ENCODE peak calls at places on chromosome 21, in seven cellular contexts. One of them, this sample, is unnamed.

GRCh38 chr21:39696620-39697019 is 48.4 kb upstream of the IGSF5 start:
- DNase-seq in T-helper 2 cell: no peak
- DNase-seq in memory B cell: no peak
- DNase-seq in caudate nucleus: no peak
- DNase-seq in NCI-H2107: no peak
- DNase-seq in heart right ventricle: no peak
- DNase-seq in stimulated activated CD8-positive, alpha-beta memory T cell treated with anti-CD3 and anti-CD28 coated beads, Interleukin-15, amount 100 ng/mL, for 24 hours: no peak
- DNase-seq in this sample: no peak

GRCh38 chr21:36725793-36726386 is 27.0 kb downstream of the SIM2 start:
- DNase-seq in T-helper 2 cell: no peak
- DNase-seq in memory B cell: no peak
- DNase-seq in caudate nucleus: no peak
- DNase-seq in NCI-H2107: no peak
- DNase-seq in heart right ventricle: no peak
- DNase-seq in stimulated activated CD8-positive, alpha-beta memory T cell treated with anti-CD3 and anti-CD28 coated beads, Interleukin-15, amount 100 ng/mL, for 24 hours: no peak
- DNase-seq in this sample: no peak

GRCh38 chr21:44816761-44817505 is 929 bp downstream of the SUMO3 start:
- DNase-seq in T-helper 2 cell: no peak
- DNase-seq in memory B cell: no peak
- DNase-seq in caudate nucleus: no peak
- DNase-seq in NCI-H2107: no peak
- DNase-seq in heart right ventricle: peak
- DNase-seq in stimulated activated CD8-positive, alpha-beta memory T cell treated with anti-CD3 and anti-CD28 coated beads, Interleukin-15, amount 100 ng/mL, for 24 hours: no peak
- DNase-seq in this sample: no peak

GRCh38 chr21:35649186-35649585 is 411.1 kb downstream of the SETD4 start:
- DNase-seq in T-helper 2 cell: no peak
- DNase-seq in memory B cell: no peak
- DNase-seq in caudate nucleus: no peak
- DNase-seq in NCI-H2107: no peak
- DNase-seq in heart right ventricle: no peak
- DNase-seq in stimulated activated CD8-positive, alpha-beta memory T cell treated with anti-CD3 and anti-CD28 coated beads, Interleukin-15, amount 100 ng/mL, for 24 hours: no peak
- DNase-seq in this sample: no peak

GRCh38 chr21:30831194-30831765 is 1.7 kb upstream of the KRTAP7-1 start:
- DNase-seq in T-helper 2 cell: peak
- DNase-seq in memory B cell: no peak
- DNase-seq in caudate nucleus: no peak
- DNase-seq in NCI-H2107: no peak
- DNase-seq in heart right ventricle: no peak
- DNase-seq in stimulated activated CD8-positive, alpha-beta memory T cell treated with anti-CD3 and anti-CD28 coated beads, Interleukin-15, amount 100 ng/mL, for 24 hours: no peak
- DNase-seq in this sample: no peak

GRCh38 chr21:41545500-41546359 is 37.8 kb upstream of the TMPRSS2 start:
- DNase-seq in T-helper 2 cell: no peak
- DNase-seq in memory B cell: no peak
- DNase-seq in caudate nucleus: no peak
- DNase-seq in NCI-H2107: no peak
- DNase-seq in heart right ventricle: no peak
- DNase-seq in stimulated activated CD8-positive, alpha-beta memory T cell treated with anti-CD3 and anti-CD28 coated beads, Interleukin-15, amount 100 ng/mL, for 24 hours: no peak
- DNase-seq in this sample: no peak

GRCh38 chr21:27047331-27048314 is 80.7 kb upstream of the ADAMTS5 start:
- DNase-seq in T-helper 2 cell: no peak
- DNase-seq in memory B cell: no peak
- DNase-seq in caudate nucleus: no peak
- DNase-seq in NCI-H2107: no peak
- DNase-seq in heart right ventricle: no peak
- DNase-seq in stimulated activated CD8-positive, alpha-beta memory T cell treated with anti-CD3 and anti-CD28 coated beads, Interleukin-15, amount 100 ng/mL, for 24 hours: no peak
- DNase-seq in this sample: no peak

GRCh38 chr21:43917515-43918384 is 52.7 kb downstream of the AGPAT3 start:
- DNase-seq in T-helper 2 cell: no peak
- DNase-seq in memory B cell: no peak
- DNase-seq in caudate nucleus: no peak
- DNase-seq in NCI-H2107: no peak
- DNase-seq in heart right ventricle: no peak
- DNase-seq in stimulated activated CD8-positive, alpha-beta memory T cell treated with anti-CD3 and anti-CD28 coated beads, Interleukin-15, amount 100 ng/mL, for 24 hours: no peak
- DNase-seq in this sample: no peak

GRCh38 chr21:28480091-28480869 is 512.4 kb downstream of the LTN1 start:
- DNase-seq in T-helper 2 cell: no peak
- DNase-seq in memory B cell: no peak
- DNase-seq in caudate nucleus: no peak
- DNase-seq in NCI-H2107: no peak
- DNase-seq in heart right ventricle: no peak
- DNase-seq in stimulated activated CD8-positive, alpha-beta memory T cell treated with anti-CD3 and anti-CD28 coated beads, Interleukin-15, amount 100 ng/mL, for 24 hours: no peak
- DNase-seq in this sample: no peak

GRCh38 chr21:29074783-29075182 is 1.3 kb upstream of the CCT8 start:
- DNase-seq in T-helper 2 cell: no peak
- DNase-seq in memory B cell: no peak
- DNase-seq in caudate nucleus: no peak
- DNase-seq in NCI-H2107: no peak
- DNase-seq in heart right ventricle: no peak
- DNase-seq in stimulated activated CD8-positive, alpha-beta memory T cell treated with anti-CD3 and anti-CD28 coated beads, Interleukin-15, amount 100 ng/mL, for 24 hours: no peak
- DNase-seq in this sample: no peak

GRCh38 chr21:23401278-23401677 is 2206.0 kb downstream of the MRPL39 start:
- DNase-seq in T-helper 2 cell: no peak
- DNase-seq in memory B cell: no peak
- DNase-seq in caudate nucleus: no peak
- DNase-seq in NCI-H2107: no peak
- DNase-seq in heart right ventricle: no peak
- DNase-seq in stimulated activated CD8-positive, alpha-beta memory T cell treated with anti-CD3 and anti-CD28 coated beads, Interleukin-15, amount 100 ng/mL, for 24 hours: no peak
- DNase-seq in this sample: no peak

GRCh38 chr21:41217656-41218380 is 49.9 kb downstream of the BACE2 start:
- DNase-seq in T-helper 2 cell: no peak
- DNase-seq in memory B cell: no peak
- DNase-seq in caudate nucleus: no peak
- DNase-seq in NCI-H2107: no peak
- DNase-seq in heart right ventricle: peak
- DNase-seq in stimulated activated CD8-positive, alpha-beta memory T cell treated with anti-CD3 and anti-CD28 coated beads, Interleukin-15, amount 100 ng/mL, for 24 hours: no peak
- DNase-seq in this sample: no peak

GRCh38 chr21:42039911-42040351 is 29.8 kb upstream of the ZBTB21 start:
- DNase-seq in T-helper 2 cell: no peak
- DNase-seq in memory B cell: no peak
- DNase-seq in caudate nucleus: no peak
- DNase-seq in NCI-H2107: no peak
- DNase-seq in heart right ventricle: peak
- DNase-seq in stimulated activated CD8-positive, alpha-beta memory T cell treated with anti-CD3 and anti-CD28 coated beads, Interleukin-15, amount 100 ng/mL, for 24 hours: no peak
- DNase-seq in this sample: no peak

GRCh38 chr21:42654179-42654912 is 925 bp downstream of the PDE9A start:
- DNase-seq in T-helper 2 cell: no peak
- DNase-seq in memory B cell: no peak
- DNase-seq in caudate nucleus: no peak
- DNase-seq in NCI-H2107: peak
- DNase-seq in heart right ventricle: no peak
- DNase-seq in stimulated activated CD8-positive, alpha-beta memory T cell treated with anti-CD3 and anti-CD28 coated beads, Interleukin-15, amount 100 ng/mL, for 24 hours: no peak
- DNase-seq in this sample: no peak

GRCh38 chr21:41772351-41773080 is 5.7 kb upstream of the RIPK4 start:
- DNase-seq in T-helper 2 cell: no peak
- DNase-seq in memory B cell: no peak
- DNase-seq in caudate nucleus: no peak
- DNase-seq in NCI-H2107: no peak
- DNase-seq in heart right ventricle: no peak
- DNase-seq in stimulated activated CD8-positive, alpha-beta memory T cell treated with anti-CD3 and anti-CD28 coated beads, Interleukin-15, amount 100 ng/mL, for 24 hours: no peak
- DNase-seq in this sample: no peak

GRCh38 chr21:42041246-42041645 is 29.9 kb upstream of the UMODL1 start:
- DNase-seq in T-helper 2 cell: no peak
- DNase-seq in memory B cell: no peak
- DNase-seq in caudate nucleus: no peak
- DNase-seq in NCI-H2107: no peak
- DNase-seq in heart right ventricle: no peak
- DNase-seq in stimulated activated CD8-positive, alpha-beta memory T cell treated with anti-CD3 and anti-CD28 coated beads, Interleukin-15, amount 100 ng/mL, for 24 hours: no peak
- DNase-seq in this sample: no peak

GRCh38 chr21:27321791-27322190 is 354.9 kb upstream of the ADAMTS5 start:
- DNase-seq in T-helper 2 cell: no peak
- DNase-seq in memory B cell: no peak
- DNase-seq in caudate nucleus: no peak
- DNase-seq in NCI-H2107: no peak
- DNase-seq in heart right ventricle: no peak
- DNase-seq in stimulated activated CD8-positive, alpha-beta memory T cell treated with anti-CD3 and anti-CD28 coated beads, Interleukin-15, amount 100 ng/mL, for 24 hours: no peak
- DNase-seq in this sample: no peak

GRCh38 chr21:37914211-37914900 is 1.9 kb downstream of the KCNJ6 start:
- DNase-seq in T-helper 2 cell: no peak
- DNase-seq in memory B cell: no peak
- DNase-seq in caudate nucleus: no peak
- DNase-seq in NCI-H2107: no peak
- DNase-seq in heart right ventricle: peak
- DNase-seq in stimulated activated CD8-positive, alpha-beta memory T cell treated with anti-CD3 and anti-CD28 coated beads, Interleukin-15, amount 100 ng/mL, for 24 hours: no peak
- DNase-seq in this sample: no peak

GRCh38 chr21:44571844-44572782 is 1.4 kb upstream of the KRTAP10-4 start:
- DNase-seq in T-helper 2 cell: no peak
- DNase-seq in memory B cell: no peak
- DNase-seq in caudate nucleus: no peak
- DNase-seq in NCI-H2107: no peak
- DNase-seq in heart right ventricle: no peak
- DNase-seq in stimulated activated CD8-positive, alpha-beta memory T cell treated with anti-CD3 and anti-CD28 coated beads, Interleukin-15, amount 100 ng/mL, for 24 hours: no peak
- DNase-seq in this sample: no peak

GRCh38 chr21:44758141-44758561 is 43.5 kb downstream of the UBE2G2 start:
- DNase-seq in T-helper 2 cell: no peak
- DNase-seq in memory B cell: no peak
- DNase-seq in caudate nucleus: no peak
- DNase-seq in NCI-H2107: no peak
- DNase-seq in heart right ventricle: no peak
- DNase-seq in stimulated activated CD8-positive, alpha-beta memory T cell treated with anti-CD3 and anti-CD28 coated beads, Interleukin-15, amount 100 ng/mL, for 24 hours: no peak
- DNase-seq in this sample: no peak

GRCh38 chr21:40177979-40178378 is 310.7 kb downstream of the PCP4 start:
- DNase-seq in T-helper 2 cell: no peak
- DNase-seq in memory B cell: no peak
- DNase-seq in caudate nucleus: no peak
- DNase-seq in NCI-H2107: no peak
- DNase-seq in heart right ventricle: no peak
- DNase-seq in stimulated activated CD8-positive, alpha-beta memory T cell treated with anti-CD3 and anti-CD28 coated beads, Interleukin-15, amount 100 ng/mL, for 24 hours: no peak
- DNase-seq in this sample: no peak

GRCh38 chr21:45410865-45411809 is 6.2 kb downstream of the COL18A1 start:
- DNase-seq in T-helper 2 cell: no peak
- DNase-seq in memory B cell: no peak
- DNase-seq in caudate nucleus: no peak
- DNase-seq in NCI-H2107: no peak
- DNase-seq in heart right ventricle: peak
- DNase-seq in stimulated activated CD8-positive, alpha-beta memory T cell treated with anti-CD3 and anti-CD28 coated beads, Interleukin-15, amount 100 ng/mL, for 24 hours: no peak
- DNase-seq in this sample: no peak

GRCh38 chr21:31780944-31781343 is 49.0 kb upstream of the SCAF4 start:
- DNase-seq in T-helper 2 cell: no peak
- DNase-seq in memory B cell: no peak
- DNase-seq in caudate nucleus: no peak
- DNase-seq in NCI-H2107: no peak
- DNase-seq in heart right ventricle: no peak
- DNase-seq in stimulated activated CD8-positive, alpha-beta memory T cell treated with anti-CD3 and anti-CD28 coated beads, Interleukin-15, amount 100 ng/mL, for 24 hours: no peak
- DNase-seq in this sample: no peak

GRCh38 chr21:39001341-39001740 is 181.9 kb downstream of the PSMG1 start:
- DNase-seq in T-helper 2 cell: no peak
- DNase-seq in memory B cell: no peak
- DNase-seq in caudate nucleus: no peak
- DNase-seq in NCI-H2107: no peak
- DNase-seq in heart right ventricle: no peak
- DNase-seq in stimulated activated CD8-positive, alpha-beta memory T cell treated with anti-CD3 and anti-CD28 coated beads, Interleukin-15, amount 100 ng/mL, for 24 hours: no peak
- DNase-seq in this sample: no peak

GRCh38 chr21:34613679-34614442 is 1.1 kb downstream of the RCAN1 start:
- DNase-seq in T-helper 2 cell: no peak
- DNase-seq in memory B cell: no peak
- DNase-seq in caudate nucleus: no peak
- DNase-seq in NCI-H2107: no peak
- DNase-seq in heart right ventricle: no peak
- DNase-seq in stimulated activated CD8-positive, alpha-beta memory T cell treated with anti-CD3 and anti-CD28 coated beads, Interleukin-15, amount 100 ng/mL, for 24 hours: no peak
- DNase-seq in this sample: no peak

GRCh38 chr21:46161800-46162592 is 6.6 kb upstream of the FTCD start:
- DNase-seq in T-helper 2 cell: no peak
- DNase-seq in memory B cell: no peak
- DNase-seq in caudate nucleus: no peak
- DNase-seq in NCI-H2107: no peak
- DNase-seq in heart right ventricle: no peak
- DNase-seq in stimulated activated CD8-positive, alpha-beta memory T cell treated with anti-CD3 and anti-CD28 coated beads, Interleukin-15, amount 100 ng/mL, for 24 hours: no peak
- DNase-seq in this sample: no peak

GRCh38 chr21:45300786-45301520 is 13.3 kb upstream of the POFUT2 start:
- DNase-seq in T-helper 2 cell: no peak
- DNase-seq in memory B cell: no peak
- DNase-seq in caudate nucleus: no peak
- DNase-seq in NCI-H2107: no peak
- DNase-seq in heart right ventricle: peak
- DNase-seq in stimulated activated CD8-positive, alpha-beta memory T cell treated with anti-CD3 and anti-CD28 coated beads, Interleukin-15, amount 100 ng/mL, for 24 hours: no peak
- DNase-seq in this sample: no peak

GRCh38 chr21:42654913-42655796 is 1.7 kb downstream of the PDE9A start:
- DNase-seq in T-helper 2 cell: no peak
- DNase-seq in memory B cell: no peak
- DNase-seq in caudate nucleus: no peak
- DNase-seq in NCI-H2107: no peak
- DNase-seq in heart right ventricle: no peak
- DNase-seq in stimulated activated CD8-positive, alpha-beta memory T cell treated with anti-CD3 and anti-CD28 coated beads, Interleukin-15, amount 100 ng/mL, for 24 hours: no peak
- DNase-seq in this sample: no peak

GRCh38 chr21:25493722-25494121 is 113.6 kb downstream of the MRPL39 start:
- DNase-seq in T-helper 2 cell: no peak
- DNase-seq in memory B cell: no peak
- DNase-seq in caudate nucleus: no peak
- DNase-seq in NCI-H2107: no peak
- DNase-seq in heart right ventricle: no peak
- DNase-seq in stimulated activated CD8-positive, alpha-beta memory T cell treated with anti-CD3 and anti-CD28 coated beads, Interleukin-15, amount 100 ng/mL, for 24 hours: no peak
- DNase-seq in this sample: no peak

GRCh38 chr21:39088831-39089380 is 94.3 kb downstream of the PSMG1 start:
- DNase-seq in T-helper 2 cell: no peak
- DNase-seq in memory B cell: no peak
- DNase-seq in caudate nucleus: no peak
- DNase-seq in NCI-H2107: no peak
- DNase-seq in heart right ventricle: no peak
- DNase-seq in stimulated activated CD8-positive, alpha-beta memory T cell treated with anti-CD3 and anti-CD28 coated beads, Interleukin-15, amount 100 ng/mL, for 24 hours: no peak
- DNase-seq in this sample: no peak

GRCh38 chr21:44908908-44909307 is 11.8 kb downstream of the ITGB2 start:
- DNase-seq in T-helper 2 cell: no peak
- DNase-seq in memory B cell: no peak
- DNase-seq in caudate nucleus: no peak
- DNase-seq in NCI-H2107: no peak
- DNase-seq in heart right ventricle: peak
- DNase-seq in stimulated activated CD8-positive, alpha-beta memory T cell treated with anti-CD3 and anti-CD28 coated beads, Interleukin-15, amount 100 ng/mL, for 24 hours: no peak
- DNase-seq in this sample: no peak